ENCODE peak calls at places on chromosomes 6 and 20, in seven cellular contexts. R is HCT116, W is K562, H is GM12878, L is WTC11, A is HepG2, S is H1. Y is an unnamed sample.

GRCh38 chr6:124234806-124235205 is 431.1 kb downstream of the NKAIN2 start:
- DNase-seq in H (no peak), L (no peak), A (no peak), S (no peak), R (no peak), W (no peak), Y (no peak)

GRCh38 chr6:23269436-23269835 is 700.1 kb downstream of the HDGFL1 start:
- DNase-seq in H (no peak), R (no peak), L (no peak), A (no peak), W (no peak), S (no peak), Y (no peak)

GRCh38 chr20:45320948-45321595 is 13.0 kb upstream of the MATN4 start:
- DNase-seq in H (peak), L (no peak), W (no peak), S (no peak), R (no peak), A (no peak), Y (no peak)

GRCh38 chr20:21509079-21509596 is 4.7 kb downstream of the NKX2-2 start:
- DNase-seq in R (no peak), W (no peak), S (no peak), A (no peak), H (no peak), L (no peak), Y (no peak)

GRCh38 chr6:53792016-53792415 is 2.8 kb upstream of the LRRC1 start:
- DNase-seq in S (no peak), W (no peak), H (no peak), R (no peak), A (no peak), L (no peak), Y (no peak)

GRCh38 chr6:132683543-132683942 is 24.6 kb upstream of the TAAR1 start:
- DNase-seq in H (no peak), W (no peak), L (no peak), A (peak), S (no peak), R (no peak), Y (no peak)

GRCh38 chr6:24883618-24884017 is 52.1 kb downstream of the RIPOR2 start:
- DNase-seq in R (no peak), H (peak), L (no peak), A (no peak), S (no peak), W (no peak), Y (no peak)

GRCh38 chr20:16189371-16189770 is 383.9 kb downstream of the KIF16B start:
- DNase-seq in R (no peak), S (no peak), W (no peak), L (no peak), H (no peak), A (no peak), Y (no peak)

GRCh38 chr6:106101466-106101865 is 15.3 kb downstream of the PRDM1 start:
- DNase-seq in A (no peak), H (no peak), L (no peak), W (no peak), S (no peak), R (no peak), Y (no peak)

GRCh38 chr6:148915889-148916288 is 169.1 kb downstream of the UST start:
- DNase-seq in W (no peak), S (no peak), L (no peak), H (no peak), A (no peak), R (no peak), Y (no peak)

GRCh38 chr6:88982720-88983119 is 19.3 kb upstream of the RNGTT start:
- DNase-seq in W (peak), L (no peak), S (no peak), H (peak), A (peak), R (peak), Y (peak)

GRCh38 chr6:88987922-88988321 is 24.5 kb upstream of the RNGTT start:
- DNase-seq in S (no peak), R (no peak), W (no peak), L (no peak), H (no peak), A (no peak), Y (no peak)

GRCh38 chr6:88984152-88984551 is 20.7 kb upstream of the RNGTT start:
- DNase-seq in H (no peak), R (no peak), L (no peak), A (no peak), S (no peak), W (no peak), Y (no peak)

GRCh38 chr6:88985901-88986300 is 22.5 kb upstream of the RNGTT start:
- DNase-seq in S (no peak), L (no peak), A (peak), H (no peak), R (no peak), W (no peak), Y (no peak)

GRCh38 chr6:88983532-88983931 is 20.1 kb upstream of the RNGTT start:
- DNase-seq in S (no peak), H (no peak), A (no peak), W (peak), L (peak), R (peak), Y (peak)
- TF ChIP-seq SP1 in S (no peak), H (no peak), A (no peak), W (no peak), L (no peak), R (no peak), Y (no peak)

DNA sequence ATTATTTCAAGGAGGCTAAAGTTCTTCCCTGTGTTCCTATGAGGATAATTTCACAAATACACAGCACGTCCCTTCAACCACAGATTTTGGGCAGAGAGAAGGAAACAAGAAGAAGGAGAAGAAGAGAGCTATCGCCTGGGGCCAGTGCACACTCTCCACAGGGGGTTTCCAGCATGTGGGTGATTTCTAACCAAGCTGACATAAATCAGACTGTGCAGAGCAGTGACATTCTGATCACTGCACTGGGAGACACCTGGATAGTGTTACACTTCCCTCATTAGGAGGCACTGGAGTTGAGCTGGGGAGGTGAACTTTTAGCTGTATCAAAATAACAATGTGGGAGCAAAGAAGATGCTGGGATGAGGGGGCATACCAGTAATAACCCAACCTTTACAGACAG is 71.8 kb upstream of the CENPW start:
- DNase-seq in S (no peak), W (no peak), R (no peak), L (no peak), H (peak), A (no peak), Y (peak)
- TF ChIP-seq SP1 in S (no peak), W (no peak), R (no peak), L (no peak), H (no peak), A (no peak), Y (no peak)

GRCh38 chr6:31901415-31901952 is 402 bp downstream of the ZBTB12 start:
- DNase-seq in L (peak), S (no peak), W (peak), A (no peak), R (no peak), H (no peak), Y (peak)
- TF ChIP-seq SP1 in L (no peak), S (no peak), W (no peak), A (no peak), R (peak), H (no peak), Y (no peak)

GRCh38 chr6:83615025-83615999 is 93.6 kb downstream of the SNAP91 start:
- DNase-seq in W (peak), R (peak), S (no peak), L (no peak), H (no peak), A (peak), Y (peak)
- TF ChIP-seq SP1 in W (no peak), R (no peak), S (no peak), L (no peak), H (no peak), A (no peak), Y (no peak)

GRCh38 chr6:37840143-37840939 is 20.8 kb downstream of the ZFAND3 start:
- DNase-seq in W (no peak), S (no peak), H (no peak), L (no peak), R (no peak), A (no peak), Y (no peak)
- TF ChIP-seq SP1 in W (no peak), S (no peak), H (no peak), L (no peak), R (no peak), A (no peak), Y (no peak)

DNA sequence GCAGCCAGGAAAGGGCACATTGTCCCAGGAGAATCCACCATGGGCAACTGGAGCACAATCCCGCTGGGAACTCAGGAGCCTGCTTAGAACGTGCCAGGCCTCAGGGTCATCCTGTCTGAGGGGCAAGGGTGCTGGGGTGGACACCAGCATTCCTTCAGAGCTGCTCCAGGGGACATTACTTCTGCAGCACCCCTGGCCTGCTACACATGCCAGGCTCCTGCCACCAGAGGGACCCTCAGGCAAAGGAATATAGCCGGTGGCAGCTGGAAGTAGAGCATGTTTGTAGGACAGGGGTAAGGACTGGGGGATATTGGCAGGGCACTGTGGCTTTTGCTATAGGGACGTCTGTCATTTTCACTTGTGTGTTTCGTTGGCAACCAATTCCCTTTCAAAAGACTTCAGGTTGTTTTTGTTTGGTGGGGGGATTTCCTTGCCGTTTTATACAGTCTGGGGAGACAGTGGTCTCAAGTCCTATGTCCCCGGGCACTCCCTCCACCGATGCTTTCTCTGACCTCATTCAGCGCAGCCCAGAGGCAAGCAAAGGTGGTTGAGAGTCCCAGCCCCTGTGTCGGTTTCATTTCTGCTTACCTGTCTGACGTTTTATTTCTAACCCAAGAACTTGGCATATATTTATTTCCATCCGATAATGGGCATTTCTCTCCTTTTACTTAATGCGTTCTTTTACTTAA is 130.8 kb downstream of the JPH2 start:
- DNase-seq in A (peak), H (no peak), L (peak), W (no peak), S (peak), R (no peak), Y (peak)
- TF ChIP-seq SP1 in A (no peak), H (no peak), L (no peak), W (no peak), S (no peak), R (no peak), Y (no peak)

DNA sequence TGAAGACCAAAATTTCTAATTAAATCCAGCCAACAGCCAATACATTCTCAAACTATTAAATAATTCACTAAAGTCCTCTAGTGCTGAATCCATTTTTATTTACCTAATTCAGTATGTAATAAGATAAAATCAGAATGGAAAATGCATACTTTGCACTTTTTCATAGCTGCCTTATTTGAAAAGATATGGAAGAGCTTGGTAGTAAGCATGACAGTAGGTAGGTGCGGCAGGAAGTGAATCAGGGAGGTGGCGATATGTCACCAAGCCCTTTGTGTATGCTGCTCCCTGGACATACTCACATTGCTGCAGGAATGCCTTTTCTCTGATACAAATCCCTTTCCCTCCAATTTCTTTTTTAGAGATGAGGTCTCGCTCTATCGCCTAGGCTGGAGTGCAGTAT is 10.2 kb upstream of the TGM3 start:
- DNase-seq in S (no peak), R (no peak), W (no peak), A (no peak), H (no peak), L (no peak), Y (no peak)
- TF ChIP-seq SP1 in S (no peak), R (no peak), W (no peak), A (no peak), H (no peak), L (no peak), Y (no peak)